ENCODE peak calls at places on chromosomes 6 and 20, in nine cellular contexts. One of them, this sample, is unnamed.

GRCh38 chr20:57386762-57387161 is 4.4 kb upstream of the RBM38 start:
- DNase-seq in BJ: no peak
- DNase-seq in IMR-90: no peak
- DNase-seq in pancreas: no peak
- DNase-seq in tibial nerve: no peak
- DNase-seq in A673: no peak
- DNase-seq in epithelial cell of proximal tubule: no peak
- DNase-seq in fibroblast of mammary gland: no peak
- DNase-seq in A549: no peak
- DNase-seq in this sample: no peak

GRCh38 chr6:44662461-44663121 is 275.1 kb downstream of the CDC5L start:
- DNase-seq in BJ: no peak
- DNase-seq in IMR-90: no peak
- DNase-seq in pancreas: no peak
- DNase-seq in tibial nerve: no peak
- DNase-seq in A673: peak; percentile 72
- DNase-seq in epithelial cell of proximal tubule: no peak
- DNase-seq in fibroblast of mammary gland: no peak
- DNase-seq in A549: no peak
- DNase-seq in this sample: no peak

GRCh38 chr6:157670466-157671186 is 152.4 kb upstream of the SNX9 start:
- DNase-seq in BJ: no peak
- DNase-seq in IMR-90: no peak
- DNase-seq in pancreas: no peak
- DNase-seq in tibial nerve: no peak
- DNase-seq in A673: no peak
- DNase-seq in epithelial cell of proximal tubule: no peak
- DNase-seq in fibroblast of mammary gland: peak; percentile 11
- DNase-seq in A549: no peak
- DNase-seq in this sample: peak; percentile 50

GRCh38 chr20:46021361-46022359 is 7.4 kb upstream of the SLC12A5 start:
- DNase-seq in BJ: no peak
- DNase-seq in IMR-90: no peak
- DNase-seq in pancreas: peak; percentile 11
- DNase-seq in tibial nerve: no peak
- DNase-seq in A673: peak; percentile 84
- DNase-seq in epithelial cell of proximal tubule: no peak
- DNase-seq in fibroblast of mammary gland: no peak
- DNase-seq in A549: peak; percentile 82
- DNase-seq in this sample: peak; percentile 95

GRCh38 chr6:112909781-112910180 is 562.7 kb downstream of the RFPL4B start:
- DNase-seq in BJ: no peak
- DNase-seq in IMR-90: peak; percentile 3
- DNase-seq in pancreas: no peak
- DNase-seq in tibial nerve: no peak
- DNase-seq in A673: no peak
- DNase-seq in epithelial cell of proximal tubule: no peak
- DNase-seq in fibroblast of mammary gland: peak; percentile 7
- DNase-seq in A549: no peak
- DNase-seq in this sample: no peak

GRCh38 chr6:24887520-24887919 is 48.2 kb downstream of the RIPOR2 start:
- DNase-seq in BJ: no peak
- DNase-seq in IMR-90: no peak
- DNase-seq in pancreas: no peak
- DNase-seq in tibial nerve: no peak
- DNase-seq in A673: peak; percentile 21
- DNase-seq in epithelial cell of proximal tubule: no peak
- DNase-seq in fibroblast of mammary gland: no peak
- DNase-seq in A549: no peak
- DNase-seq in this sample: no peak

GRCh38 chr6:119584088-119584487 is 234.5 kb upstream of the MAN1A1 start:
- DNase-seq in BJ: no peak
- DNase-seq in IMR-90: no peak
- DNase-seq in pancreas: no peak
- DNase-seq in tibial nerve: no peak
- DNase-seq in A673: no peak
- DNase-seq in epithelial cell of proximal tubule: no peak
- DNase-seq in fibroblast of mammary gland: no peak
- DNase-seq in A549: no peak
- DNase-seq in this sample: no peak

GRCh38 chr6:14384175-14384949 is 266.8 kb downstream of the CD83 start:
- DNase-seq in BJ: no peak
- DNase-seq in IMR-90: no peak
- DNase-seq in pancreas: no peak
- DNase-seq in tibial nerve: no peak
- DNase-seq in A673: no peak
- DNase-seq in epithelial cell of proximal tubule: no peak
- DNase-seq in fibroblast of mammary gland: no peak
- DNase-seq in A549: no peak
- DNase-seq in this sample: no peak

GRCh38 chr20:34705008-34705382 is 851 bp downstream of the TP53INP2 start:
- DNase-seq in BJ: no peak
- DNase-seq in IMR-90: no peak
- DNase-seq in pancreas: no peak
- DNase-seq in tibial nerve: no peak
- DNase-seq in A673: no peak
- DNase-seq in epithelial cell of proximal tubule: no peak
- DNase-seq in fibroblast of mammary gland: no peak
- DNase-seq in A549: no peak
- DNase-seq in this sample: no peak

GRCh38 chr6:117338567-117338966 is 73.2 kb downstream of the VGLL2 start:
- DNase-seq in BJ: no peak
- DNase-seq in IMR-90: no peak
- DNase-seq in pancreas: no peak
- DNase-seq in tibial nerve: no peak
- DNase-seq in A673: no peak
- DNase-seq in epithelial cell of proximal tubule: no peak
- DNase-seq in fibroblast of mammary gland: no peak
- DNase-seq in A549: no peak
- DNase-seq in this sample: no peak

GRCh38 chr20:37392441-37393195 is 46.7 kb downstream of the SRC start:
- DNase-seq in BJ: no peak
- DNase-seq in IMR-90: no peak
- DNase-seq in pancreas: no peak
- DNase-seq in tibial nerve: no peak
- DNase-seq in A673: peak; percentile 50
- DNase-seq in epithelial cell of proximal tubule: no peak
- DNase-seq in fibroblast of mammary gland: no peak
- DNase-seq in A549: peak; percentile 84
- DNase-seq in this sample: no peak

GRCh38 chr6:35341557-35341956 is 801 bp upstream of the PPARD start:
- DNase-seq in BJ: no peak
- DNase-seq in IMR-90: no peak
- DNase-seq in pancreas: no peak
- DNase-seq in tibial nerve: no peak
- DNase-seq in A673: no peak
- DNase-seq in epithelial cell of proximal tubule: no peak
- DNase-seq in fibroblast of mammary gland: no peak
- DNase-seq in A549: no peak
- DNase-seq in this sample: no peak

GRCh38 chr6:22828179-22829062 is 259.1 kb downstream of the HDGFL1 start:
- DNase-seq in BJ: peak; percentile 94
- DNase-seq in IMR-90: peak; percentile 97
- DNase-seq in pancreas: peak; percentile 51
- DNase-seq in tibial nerve: no peak
- DNase-seq in A673: peak; percentile 90
- DNase-seq in epithelial cell of proximal tubule: peak; percentile 98
- DNase-seq in fibroblast of mammary gland: peak; percentile 94
- DNase-seq in A549: peak; percentile 89
- DNase-seq in this sample: peak; percentile 61

GRCh38 chr20:62370115-62370806 is 3.1 kb upstream of the LAMA5 start:
- DNase-seq in BJ: peak; percentile 31
- DNase-seq in IMR-90: peak; percentile 79
- DNase-seq in pancreas: no peak
- DNase-seq in tibial nerve: peak; percentile 53
- DNase-seq in A673: no peak
- DNase-seq in epithelial cell of proximal tubule: no peak
- DNase-seq in fibroblast of mammary gland: peak; percentile 84
- DNase-seq in A549: peak; percentile 71
- DNase-seq in this sample: no peak

GRCh38 chr6:134340574-134340973 is 22.7 kb upstream of the SGK1 start:
- DNase-seq in BJ: no peak
- DNase-seq in IMR-90: no peak
- DNase-seq in pancreas: no peak
- DNase-seq in tibial nerve: no peak
- DNase-seq in A673: peak; percentile 40
- DNase-seq in epithelial cell of proximal tubule: no peak
- DNase-seq in fibroblast of mammary gland: peak; percentile 76
- DNase-seq in A549: no peak
- DNase-seq in this sample: no peak

GRCh38 chr20:61936701-61937131 is 129.0 kb downstream of the TAF4 start:
- DNase-seq in BJ: no peak
- DNase-seq in IMR-90: no peak
- DNase-seq in pancreas: no peak
- DNase-seq in tibial nerve: peak; percentile 7
- DNase-seq in A673: no peak
- DNase-seq in epithelial cell of proximal tubule: no peak
- DNase-seq in fibroblast of mammary gland: no peak
- DNase-seq in A549: no peak
- DNase-seq in this sample: no peak

DNA sequence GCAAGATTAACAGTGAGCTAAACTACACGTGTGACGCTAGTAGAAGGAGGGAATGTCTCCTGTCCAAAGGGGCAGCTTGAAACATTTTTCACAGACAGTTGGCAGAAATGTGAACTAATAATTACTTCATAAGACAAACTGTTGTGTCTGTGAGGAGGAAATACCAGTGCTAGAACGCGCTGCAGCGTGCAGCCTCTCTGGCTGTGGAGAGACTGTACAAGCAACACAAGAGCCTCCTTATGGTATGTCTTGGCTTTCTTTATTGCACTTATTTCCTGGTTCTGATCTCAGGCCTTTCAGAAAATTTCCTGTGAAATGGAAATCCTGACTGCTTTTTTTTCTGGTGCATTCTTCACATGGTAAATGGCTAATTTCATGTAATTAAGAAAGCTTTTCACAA is 25.3 kb upstream of the TIAM2 start:
- DNase-seq in BJ: no peak
- DNase-seq in IMR-90: no peak
- DNase-seq in pancreas: no peak
- DNase-seq in tibial nerve: no peak
- DNase-seq in A673: peak; percentile 53
- DNase-seq in epithelial cell of proximal tubule: no peak
- DNase-seq in fibroblast of mammary gland: no peak
- DNase-seq in A549: no peak
- DNase-seq in this sample: no peak
- H3K4me3 ChIP-seq in BJ: no peak overlapping the region
- H3K4me3 ChIP-seq in IMR-90: no peak overlapping the region
- H3K4me3 ChIP-seq in pancreas: no peak overlapping the region
- H3K4me3 ChIP-seq in tibial nerve: no peak overlapping the region
- H3K4me3 ChIP-seq in A673: no peak overlapping the region
- H3K4me3 ChIP-seq in epithelial cell of proximal tubule: no peak overlapping the region
- H3K4me3 ChIP-seq in fibroblast of mammary gland: no peak overlapping the region
- H3K4me3 ChIP-seq in A549: no peak overlapping the region
- H3K4me3 ChIP-seq in this sample: no peak overlapping the region

GRCh38 chr6:80259113-80259512 is 152.6 kb downstream of the BCKDHB start:
- DNase-seq in BJ: no peak
- DNase-seq in IMR-90: no peak
- DNase-seq in pancreas: no peak
- DNase-seq in tibial nerve: no peak
- DNase-seq in A673: no peak
- DNase-seq in epithelial cell of proximal tubule: no peak
- DNase-seq in fibroblast of mammary gland: no peak
- DNase-seq in A549: no peak
- DNase-seq in this sample: no peak
- H3K4me3 ChIP-seq in BJ: no peak overlapping the region
- H3K4me3 ChIP-seq in IMR-90: no peak overlapping the region
- H3K4me3 ChIP-seq in pancreas: no peak overlapping the region
- H3K4me3 ChIP-seq in tibial nerve: no peak overlapping the region
- H3K4me3 ChIP-seq in A673: no peak overlapping the region
- H3K4me3 ChIP-seq in epithelial cell of proximal tubule: no peak overlapping the region
- H3K4me3 ChIP-seq in fibroblast of mammary gland: no peak overlapping the region
- H3K4me3 ChIP-seq in A549: no peak overlapping the region
- H3K4me3 ChIP-seq in this sample: no peak overlapping the region

GRCh38 chr20:25317351-25318075 is 69.6 kb downstream of the PYGB start:
- DNase-seq in BJ: no peak
- DNase-seq in IMR-90: no peak
- DNase-seq in pancreas: no peak
- DNase-seq in tibial nerve: no peak
- DNase-seq in A673: no peak
- DNase-seq in epithelial cell of proximal tubule: no peak
- DNase-seq in fibroblast of mammary gland: no peak
- DNase-seq in A549: no peak
- DNase-seq in this sample: no peak
- H3K4me3 ChIP-seq in BJ: no peak overlapping the region
- H3K4me3 ChIP-seq in IMR-90: no peak overlapping the region
- H3K4me3 ChIP-seq in pancreas: no peak overlapping the region
- H3K4me3 ChIP-seq in tibial nerve: no peak overlapping the region
- H3K4me3 ChIP-seq in A673: no peak overlapping the region
- H3K4me3 ChIP-seq in epithelial cell of proximal tubule: no peak overlapping the region
- H3K4me3 ChIP-seq in fibroblast of mammary gland: no peak overlapping the region
- H3K4me3 ChIP-seq in A549: no peak overlapping the region
- H3K4me3 ChIP-seq in this sample: no peak overlapping the region

GRCh38 chr6:27776504-27776903 is 135.7 kb downstream of the OR2B2 start:
- DNase-seq in BJ: no peak
- DNase-seq in IMR-90: no peak
- DNase-seq in pancreas: no peak
- DNase-seq in tibial nerve: no peak
- DNase-seq in A673: no peak
- DNase-seq in epithelial cell of proximal tubule: no peak
- DNase-seq in fibroblast of mammary gland: no peak
- DNase-seq in A549: no peak
- DNase-seq in this sample: no peak

GRCh38 chr6:27777614-27778355 is 134.4 kb downstream of the OR2B2 start:
- DNase-seq in BJ: no peak
- DNase-seq in IMR-90: no peak
- DNase-seq in pancreas: no peak
- DNase-seq in tibial nerve: no peak
- DNase-seq in A673: no peak
- DNase-seq in epithelial cell of proximal tubule: no peak
- DNase-seq in fibroblast of mammary gland: peak; percentile 42
- DNase-seq in A549: peak; percentile 45
- DNase-seq in this sample: no peak

GRCh38 chr6:27775796-27776184 is 136.4 kb downstream of the OR2B2 start:
- DNase-seq in BJ: no peak
- DNase-seq in IMR-90: no peak
- DNase-seq in pancreas: no peak
- DNase-seq in tibial nerve: no peak
- DNase-seq in A673: no peak
- DNase-seq in epithelial cell of proximal tubule: no peak
- DNase-seq in fibroblast of mammary gland: no peak
- DNase-seq in A549: no peak
- DNase-seq in this sample: no peak

GRCh38 chr6:27778625-27779417 is 133.4 kb downstream of the OR2B2 start:
- DNase-seq in BJ: no peak
- DNase-seq in IMR-90: no peak
- DNase-seq in pancreas: no peak
- DNase-seq in tibial nerve: no peak
- DNase-seq in A673: no peak
- DNase-seq in epithelial cell of proximal tubule: no peak
- DNase-seq in fibroblast of mammary gland: no peak
- DNase-seq in A549: no peak
- DNase-seq in this sample: no peak

DNA sequence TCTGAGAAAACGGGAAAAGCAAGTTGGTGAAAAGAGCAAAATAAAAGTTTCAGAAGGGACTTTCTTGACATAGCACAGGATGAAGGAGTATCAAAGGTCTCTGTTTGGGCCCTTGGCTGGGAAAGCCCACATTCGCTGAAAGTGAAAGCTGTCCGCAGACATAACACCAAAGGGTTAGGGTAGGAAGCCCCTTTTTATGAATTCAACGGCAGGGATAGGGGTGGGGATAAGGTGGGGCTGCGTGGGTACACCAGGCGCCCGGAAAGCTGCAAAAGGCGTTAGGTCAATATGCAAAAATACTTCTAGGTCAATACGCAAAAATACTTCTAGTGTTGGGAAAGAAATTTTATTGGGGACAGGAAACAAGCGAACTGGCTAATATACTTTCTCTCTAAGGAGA is 135.1 kb downstream of the OR2B2 start:
- DNase-seq in BJ: no peak
- DNase-seq in IMR-90: no peak
- DNase-seq in pancreas: no peak
- DNase-seq in tibial nerve: no peak
- DNase-seq in A673: no peak
- DNase-seq in epithelial cell of proximal tubule: no peak
- DNase-seq in fibroblast of mammary gland: no peak
- DNase-seq in A549: no peak
- DNase-seq in this sample: no peak
- H3K4me3 ChIP-seq in BJ: no peak overlapping the region
- H3K4me3 ChIP-seq in IMR-90: no peak overlapping the region
- H3K4me3 ChIP-seq in pancreas: no peak overlapping the region
- H3K4me3 ChIP-seq in tibial nerve: no peak overlapping the region
- H3K4me3 ChIP-seq in A673: no peak overlapping the region
- H3K4me3 ChIP-seq in epithelial cell of proximal tubule: no peak overlapping the region
- H3K4me3 ChIP-seq in fibroblast of mammary gland: no peak overlapping the region
- H3K4me3 ChIP-seq in A549: peak overlapping the region; percentile 42
- H3K4me3 ChIP-seq in this sample: no peak overlapping the region